ENCODE peak calls at places on chromosomes 7 and 10, in eight cellular contexts. J is heart right ventricle, O is fibroblast of lung, B is endothelial cell, C is B cell, Y is stomach, H is astrocyte of the cerebellum, Z is natural killer cell. Q is an unnamed sample.

GRCh38 chr7:43799605-43800004 is 41.1 kb downstream of the BLVRA start:
- DNase-seq in J (no peak), Y (no peak), O (no peak), B (no peak), H (no peak), C (no peak), Z (no peak), Q (no peak)

GRCh38 chr7:116573541-116573940 is 48.7 kb downstream of the CAV1 start:
- DNase-seq in Y (no peak), B (no peak), H (no peak), O (no peak), C (no peak), J (no peak), Z (no peak), Q (no peak)

GRCh38 chr10:101783736-101784118 is 481 bp upstream of the NPM3 start:
- DNase-seq in B (no peak), Z (no peak), C (peak), J (no peak), Y (no peak), O (peak), H (no peak), Q (no peak)

GRCh38 chr7:24406053-24406561 is 122.1 kb downstream of the NPY start:
- DNase-seq in C (no peak), H (no peak), J (no peak), Z (no peak), O (peak), B (no peak), Y (no peak), Q (peak)

GRCh38 chr7:121020243-121020642 is 31.7 kb downstream of the CPED1 start:
- DNase-seq in B (no peak), H (no peak), C (no peak), Y (no peak), Z (no peak), J (no peak), O (peak), Q (no peak)

GRCh38 chr10:88038268-88038667 is 174.8 kb downstream of the PTEN start:
- DNase-seq in O (peak), H (peak), Y (no peak), Z (no peak), C (no peak), J (no peak), B (no peak), Q (no peak)

GRCh38 chr7:21771906-21772610 is 173.6 kb downstream of the CDCA7L start:
- DNase-seq in J (no peak), H (no peak), Z (no peak), B (peak), O (no peak), C (no peak), Y (no peak), Q (no peak)

GRCh38 chr7:113292105-113292504 is 173.8 kb upstream of the SMIM30 start:
- DNase-seq in Y (no peak), Z (no peak), C (no peak), J (no peak), O (no peak), H (no peak), B (no peak), Q (no peak)

GRCh38 chr10:43938810-43939209 is 290.1 kb upstream of the ZNF32 start:
- DNase-seq in Z (no peak), Y (no peak), O (no peak), B (no peak), C (no peak), H (no peak), J (no peak), Q (no peak)

GRCh38 chr7:2686101-2686500 is 1.9 kb upstream of the AMZ1 start:
- DNase-seq in J (no peak), B (no peak), H (no peak), O (no peak), Y (no peak), Z (no peak), C (no peak), Q (no peak)

GRCh38 chr10:122856902-122857301 is 11.2 kb upstream of the CUZD1 start:
- DNase-seq in Z (no peak), J (no peak), H (no peak), C (no peak), Y (no peak), O (peak), B (no peak), Q (no peak)

GRCh38 chr7:55135462-55135861 is 116.6 kb downstream of the EGFR start:
- DNase-seq in J (no peak), Y (no peak), B (no peak), O (no peak), H (no peak), Z (no peak), C (no peak), Q (no peak)

GRCh38 chr7:55134786-55135185 is 116.0 kb downstream of the EGFR start:
- DNase-seq in O (no peak), C (no peak), Z (no peak), Y (no peak), J (no peak), H (no peak), B (no peak), Q (no peak)

GRCh38 chr7:55132550-55132889 is 113.7 kb downstream of the EGFR start:
- DNase-seq in H (no peak), B (no peak), O (no peak), J (no peak), C (no peak), Z (no peak), Y (no peak), Q (no peak)

GRCh38 chr7:55132890-55133551 is 114.2 kb downstream of the EGFR start:
- DNase-seq in C (no peak), J (no peak), O (peak), H (peak), Y (peak), Z (no peak), B (no peak), Q (peak)

DNA sequence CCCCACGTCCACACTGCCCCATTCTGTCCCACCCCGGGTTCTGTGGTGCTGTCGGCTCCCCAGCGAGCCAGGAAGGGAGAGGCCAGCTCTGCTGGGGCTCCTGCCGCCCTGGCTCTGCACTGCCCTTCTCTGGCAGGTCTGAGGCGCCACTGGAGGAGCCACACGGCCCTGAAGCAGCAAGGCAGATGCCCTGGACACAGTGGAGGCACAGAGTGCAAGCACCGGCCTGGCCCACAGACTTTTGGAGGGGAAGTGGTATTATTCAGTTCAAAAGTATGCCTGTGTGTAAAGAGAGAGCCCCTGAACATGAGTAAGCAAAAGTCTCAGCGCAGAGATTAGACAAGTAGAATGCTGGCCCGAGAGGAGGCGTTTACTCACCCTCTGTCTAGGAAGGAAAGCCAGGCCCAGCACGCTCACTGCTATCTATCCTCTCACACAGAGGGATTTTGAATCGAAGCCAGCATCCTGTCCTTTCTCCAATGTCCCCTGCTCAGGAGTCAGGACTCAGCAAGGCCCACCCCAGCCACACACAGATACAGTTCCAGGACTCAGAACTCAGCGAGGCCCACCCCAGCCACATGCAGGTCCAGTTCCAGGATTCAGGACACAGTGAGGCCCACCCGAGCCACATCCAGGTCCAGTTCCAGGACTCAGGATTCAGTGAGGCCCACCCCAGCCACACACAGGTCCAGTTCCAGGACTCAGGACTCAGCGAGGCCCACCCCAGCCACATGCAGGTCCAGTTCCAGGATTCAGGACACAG is 115.0 kb downstream of the EGFR start:
- DNase-seq in J (peak), B (no peak), Z (no peak), H (peak), C (no peak), O (peak), Y (peak), Q (no peak)
- TF ChIP-seq CTCF in J (no peak), B (no peak), Z (no peak), H (no peak), C (no peak), O (no peak), Y (no peak), Q (no peak)

GRCh38 chr7:7181519-7182155 is 707 bp upstream of the C1GALT1 start:
- DNase-seq in O (peak), Z (peak), H (no peak), J (peak), Y (peak), C (peak), B (peak), Q (peak)
- TF ChIP-seq CTCF in O (no peak), Z (no peak), H (no peak), J (no peak), Y (no peak), C (no peak), B (no peak), Q (peak)

GRCh38 chr10:15373199-15373598 is 2.1 kb upstream of the FAM171A1 start:
- DNase-seq in C (no peak), H (no peak), O (no peak), J (no peak), B (no peak), Y (no peak), Z (no peak), Q (no peak)

GRCh38 chr10:15370212-15370740 is 813 bp downstream of the FAM171A1 start:
- DNase-seq in B (no peak), H (no peak), O (peak), Z (no peak), J (peak), Y (no peak), C (no peak), Q (peak)

GRCh38 chr10:15369642-15370211 is 1.4 kb downstream of the FAM171A1 start:
- DNase-seq in Z (no peak), J (no peak), O (peak), H (no peak), B (no peak), C (no peak), Y (no peak), Q (no peak)

GRCh38 chr10:15368456-15368855 is 2.6 kb downstream of the FAM171A1 start:
- DNase-seq in Y (no peak), Z (no peak), H (no peak), O (no peak), C (no peak), B (no peak), J (no peak), Q (no peak)

GRCh38 chr10:15370741-15371701 is at the start of gene FAM171A1:
- DNase-seq in Z (no peak), J (peak), C (no peak), O (peak), B (peak), Y (peak), H (no peak), Q (peak)
- TF ChIP-seq CTCF in Z (no peak), J (peak), C (no peak), O (no peak), B (no peak), Y (no peak), H (no peak), Q (no peak)

GRCh38 chr7:74709880-74710671 is 52.6 kb downstream of the GTF2I start:
- DNase-seq in C (no peak), J (no peak), Z (no peak), H (no peak), O (no peak), B (no peak), Y (no peak), Q (no peak)
- TF ChIP-seq CTCF in C (peak), J (no peak), Z (no peak), H (peak), O (no peak), B (no peak), Y (no peak), Q (no peak)

GRCh38 chr10:32141018-32141807 is 85.0 kb upstream of the KIF5B start:
- DNase-seq in Y (peak), J (peak), O (no peak), B (no peak), H (no peak), C (no peak), Z (no peak), Q (no peak)

GRCh38 chr10:32143302-32143847 is 87.2 kb upstream of the KIF5B start:
- DNase-seq in B (no peak), Z (no peak), J (no peak), C (no peak), Y (no peak), O (no peak), H (no peak), Q (no peak)

GRCh38 chr10:32142646-32143045 is 86.4 kb upstream of the KIF5B start:
- DNase-seq in Y (no peak), O (peak), B (no peak), H (no peak), Z (no peak), C (no peak), J (no peak), Q (no peak)

GRCh38 chr10:32140403-32140802 is 84.2 kb upstream of the KIF5B start:
- DNase-seq in O (no peak), H (no peak), J (no peak), B (no peak), Y (no peak), C (no peak), Z (no peak), Q (no peak)

DNA sequence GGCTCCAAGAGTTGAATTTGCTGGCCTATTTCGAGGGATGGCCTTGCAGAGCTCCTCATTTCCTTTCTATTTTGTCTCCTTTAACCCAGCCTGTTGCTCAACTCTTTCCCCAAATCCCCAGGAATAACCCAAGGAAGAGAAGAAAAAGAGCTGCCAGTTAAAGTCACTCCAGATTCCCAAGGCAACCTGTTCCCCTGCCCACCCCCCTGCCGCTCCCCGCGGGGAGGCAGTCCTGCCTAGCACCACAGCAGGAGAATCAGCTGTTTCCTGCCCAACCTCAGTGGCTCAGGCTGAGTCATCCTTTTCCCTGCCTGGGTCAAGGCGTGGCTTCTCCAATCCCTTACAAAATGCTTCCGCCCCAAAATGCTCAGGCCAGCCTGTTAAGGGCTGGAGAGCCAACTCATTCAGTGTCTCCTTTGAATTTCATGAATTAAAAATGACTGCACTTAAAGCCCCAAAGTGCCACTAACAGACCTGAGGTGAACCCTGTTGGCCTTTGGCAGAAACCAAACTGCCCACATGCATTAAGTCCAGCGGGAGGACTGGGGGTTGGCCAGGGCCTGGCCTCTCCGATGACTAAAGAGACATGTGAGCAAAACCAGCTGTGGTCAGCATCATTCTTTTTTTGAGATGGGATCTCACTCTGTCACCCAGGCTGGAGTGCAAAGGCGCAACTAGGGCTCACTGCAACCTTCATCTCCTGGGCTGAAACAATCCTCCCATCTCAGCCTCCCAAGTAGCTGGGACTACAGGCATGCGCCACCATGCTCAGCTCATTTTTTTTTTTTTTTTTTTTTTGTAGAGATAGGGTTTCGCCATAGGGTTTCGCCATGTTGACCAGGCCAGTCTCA is 83.2 kb upstream of the KIF5B start:
- DNase-seq in Z (no peak), O (peak), Y (peak), H (peak), J (peak), C (no peak), B (peak), Q (peak)
- TF ChIP-seq CTCF in Z (no peak), O (no peak), Y (no peak), H (no peak), J (no peak), C (no peak), B (no peak), Q (no peak)